ENCODE peak calls at places on chromosomes 16 and 17, in ten cellular contexts. One of them, this sample, is unnamed. For H3K36me3, the result is how much of the 10 kb centered on the place peaks cover.

GRCh38 chr17:18031955-18032354 is 7.0 kb downstream of the ATPAF2 start:
- DNase-seq in K562: no peak
- DNase-seq in transverse colon: no peak
- DNase-seq in Peyer's patch: no peak
- DNase-seq in tibial nerve: no peak
- DNase-seq in stomach: no peak
- DNase-seq in IMR-90: peak
- DNase-seq in breast epithelium: no peak
- DNase-seq in heart left ventricle: no peak
- DNase-seq in ovary: no peak
- DNase-seq in this sample: no peak

GRCh38 chr17:80941743-80942211 is 49.9 kb upstream of the CHMP6 start:
- DNase-seq in transverse colon: no peak
- DNase-seq in breast epithelium: no peak
- DNase-seq in K562: no peak
- DNase-seq in tibial nerve: no peak
- DNase-seq in heart left ventricle: no peak
- DNase-seq in ovary: peak
- DNase-seq in Peyer's patch: no peak
- DNase-seq in IMR-90: peak
- DNase-seq in stomach: no peak
- DNase-seq in this sample: no peak

GRCh38 chr16:75340715-75341500 is 89.5 kb upstream of the BCAR1 start:
- DNase-seq in stomach: no peak
- DNase-seq in K562: no peak
- DNase-seq in transverse colon: no peak
- DNase-seq in breast epithelium: no peak
- DNase-seq in tibial nerve: no peak
- DNase-seq in ovary: no peak
- DNase-seq in Peyer's patch: no peak
- DNase-seq in IMR-90: peak
- DNase-seq in heart left ventricle: no peak
- DNase-seq in this sample: no peak

GRCh38 chr17:12463102-12463501 is 202.6 kb upstream of the MYOCD start:
- DNase-seq in stomach: no peak
- DNase-seq in heart left ventricle: no peak
- DNase-seq in breast epithelium: no peak
- DNase-seq in tibial nerve: no peak
- DNase-seq in Peyer's patch: no peak
- DNase-seq in transverse colon: no peak
- DNase-seq in K562: no peak
- DNase-seq in IMR-90: peak
- DNase-seq in ovary: no peak
- DNase-seq in this sample: no peak

GRCh38 chr17:31841850-31842415 is 17.1 kb downstream of the COPRS start:
- DNase-seq in ovary: no peak
- DNase-seq in transverse colon: no peak
- DNase-seq in heart left ventricle: no peak
- DNase-seq in tibial nerve: no peak
- DNase-seq in K562: no peak
- DNase-seq in Peyer's patch: no peak
- DNase-seq in IMR-90: no peak
- DNase-seq in breast epithelium: no peak
- DNase-seq in stomach: no peak
- DNase-seq in this sample: no peak

GRCh38 chr16:19393226-19394074 is 24.2 kb upstream of the TMC5 start:
- DNase-seq in heart left ventricle: no peak
- DNase-seq in stomach: peak
- DNase-seq in transverse colon: peak
- DNase-seq in K562: no peak
- DNase-seq in IMR-90: peak
- DNase-seq in tibial nerve: no peak
- DNase-seq in breast epithelium: no peak
- DNase-seq in ovary: no peak
- DNase-seq in Peyer's patch: no peak
- DNase-seq in this sample: peak

GRCh38 chr16:4140652-4141051 is 24.4 kb upstream of the ADCY9 start:
- DNase-seq in ovary: no peak
- DNase-seq in breast epithelium: no peak
- DNase-seq in transverse colon: no peak
- DNase-seq in heart left ventricle: no peak
- DNase-seq in tibial nerve: no peak
- DNase-seq in IMR-90: peak
- DNase-seq in Peyer's patch: no peak
- DNase-seq in K562: no peak
- DNase-seq in stomach: no peak
- DNase-seq in this sample: no peak

GRCh38 chr17:39543669-39544068 is 64.1 kb downstream of the NEUROD2 start:
- DNase-seq in IMR-90: no peak
- DNase-seq in tibial nerve: no peak
- DNase-seq in heart left ventricle: no peak
- DNase-seq in Peyer's patch: no peak
- DNase-seq in ovary: no peak
- DNase-seq in K562: no peak
- DNase-seq in breast epithelium: no peak
- DNase-seq in stomach: no peak
- DNase-seq in transverse colon: no peak
- DNase-seq in this sample: no peak

DNA sequence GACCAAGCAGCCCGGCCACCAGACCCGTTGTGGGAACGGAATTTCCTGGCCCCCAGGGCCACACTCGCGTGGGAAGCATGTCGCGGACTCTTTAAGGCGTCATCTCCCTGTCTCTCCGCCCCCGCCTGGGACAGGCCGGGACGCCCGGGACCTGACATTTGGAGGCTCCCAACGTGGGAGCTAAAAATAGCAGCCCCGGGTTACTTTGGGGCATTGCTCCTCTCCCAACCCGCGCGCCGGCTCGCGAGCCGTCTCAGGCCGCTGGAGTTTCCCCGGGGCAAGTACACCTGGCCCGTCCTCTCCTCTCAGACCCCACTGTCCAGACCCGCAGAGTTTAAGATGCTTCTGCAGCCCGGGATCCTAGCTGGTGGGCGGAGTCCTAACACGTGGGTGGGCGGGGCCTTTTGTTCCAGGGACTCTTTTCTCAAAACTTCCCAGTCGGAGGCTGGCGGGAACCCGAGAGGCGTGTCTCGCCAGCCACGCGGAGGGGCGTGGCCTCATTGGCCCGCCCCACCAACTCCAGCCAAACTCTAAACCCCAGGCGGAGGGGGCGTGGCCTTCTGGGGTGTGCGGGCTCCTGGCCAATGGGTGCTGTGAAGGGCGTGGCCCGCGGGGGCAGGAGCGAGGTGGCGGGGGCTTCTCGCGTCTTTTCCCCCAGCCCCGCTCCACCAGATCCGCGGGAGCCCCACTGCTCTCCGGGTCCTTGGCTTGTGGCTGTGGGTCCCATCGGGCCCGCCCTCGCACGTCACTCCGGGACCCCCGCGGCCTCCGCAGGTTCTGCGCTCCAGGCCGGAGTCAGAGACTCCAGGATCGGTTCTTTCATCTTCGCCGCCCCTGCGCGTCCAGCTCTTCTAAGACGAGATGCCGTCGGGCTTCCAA is at the start of gene SLC2A4:
- DNase-seq in K562: peak
- DNase-seq in ovary: peak
- DNase-seq in stomach: peak
- DNase-seq in IMR-90: peak
- DNase-seq in breast epithelium: peak
- DNase-seq in tibial nerve: peak
- DNase-seq in transverse colon: peak
- DNase-seq in Peyer's patch: peak
- DNase-seq in heart left ventricle: peak
- DNase-seq in this sample: peak
- TF ChIP-seq POLR2A in K562: peak
- TF ChIP-seq POLR2A in ovary: no peak
- TF ChIP-seq POLR2A in stomach: no peak
- TF ChIP-seq POLR2A in IMR-90: peak
- TF ChIP-seq POLR2A in breast epithelium: no peak
- TF ChIP-seq POLR2A in tibial nerve: no peak
- TF ChIP-seq POLR2A in transverse colon: peak
- TF ChIP-seq POLR2A in Peyer's patch: no peak
- TF ChIP-seq POLR2A in heart left ventricle: peak
- TF ChIP-seq POLR2A in this sample: no peak

GRCh38 chr17:78398390-78398789 is 19.9 kb downstream of the PGS1 start:
- DNase-seq in tibial nerve: no peak
- DNase-seq in IMR-90: no peak
- DNase-seq in transverse colon: no peak
- DNase-seq in stomach: no peak
- DNase-seq in K562: no peak
- DNase-seq in ovary: no peak
- DNase-seq in Peyer's patch: no peak
- DNase-seq in heart left ventricle: no peak
- DNase-seq in breast epithelium: no peak
- DNase-seq in this sample: no peak
- H3K36me3 ChIP-seq in tibial nerve: half or more
- H3K36me3 ChIP-seq in IMR-90: half or more
- H3K36me3 ChIP-seq in transverse colon: under half
- H3K36me3 ChIP-seq in stomach: half or more
- H3K36me3 ChIP-seq in K562: half or more
- H3K36me3 ChIP-seq in ovary: under half
- H3K36me3 ChIP-seq in Peyer's patch: under half
- H3K36me3 ChIP-seq in heart left ventricle: under half
- H3K36me3 ChIP-seq in breast epithelium: under half
- H3K36me3 ChIP-seq in this sample: under half

GRCh38 chr17:47240806-47241205 is 12.8 kb upstream of the ITGB3 start:
- DNase-seq in Peyer's patch: no peak
- DNase-seq in stomach: no peak
- DNase-seq in heart left ventricle: no peak
- DNase-seq in breast epithelium: no peak
- DNase-seq in IMR-90: no peak
- DNase-seq in transverse colon: no peak
- DNase-seq in K562: no peak
- DNase-seq in tibial nerve: no peak
- DNase-seq in ovary: no peak
- DNase-seq in this sample: no peak

GRCh38 chr17:47246120-47246519 is 7.5 kb upstream of the ITGB3 start:
- DNase-seq in K562: no peak
- DNase-seq in breast epithelium: no peak
- DNase-seq in tibial nerve: no peak
- DNase-seq in IMR-90: peak
- DNase-seq in stomach: no peak
- DNase-seq in Peyer's patch: no peak
- DNase-seq in transverse colon: no peak
- DNase-seq in heart left ventricle: no peak
- DNase-seq in ovary: no peak
- DNase-seq in this sample: no peak

GRCh38 chr17:47242648-47243047 is 11.0 kb upstream of the ITGB3 start:
- DNase-seq in breast epithelium: no peak
- DNase-seq in IMR-90: no peak
- DNase-seq in K562: no peak
- DNase-seq in stomach: no peak
- DNase-seq in transverse colon: no peak
- DNase-seq in heart left ventricle: no peak
- DNase-seq in ovary: no peak
- DNase-seq in Peyer's patch: no peak
- DNase-seq in tibial nerve: no peak
- DNase-seq in this sample: no peak

GRCh38 chr17:47243737-47244598 is 9.7 kb upstream of the ITGB3 start:
- DNase-seq in ovary: no peak
- DNase-seq in heart left ventricle: no peak
- DNase-seq in transverse colon: no peak
- DNase-seq in IMR-90: no peak
- DNase-seq in K562: no peak
- DNase-seq in Peyer's patch: no peak
- DNase-seq in breast epithelium: no peak
- DNase-seq in tibial nerve: no peak
- DNase-seq in stomach: no peak
- DNase-seq in this sample: no peak

DNA sequence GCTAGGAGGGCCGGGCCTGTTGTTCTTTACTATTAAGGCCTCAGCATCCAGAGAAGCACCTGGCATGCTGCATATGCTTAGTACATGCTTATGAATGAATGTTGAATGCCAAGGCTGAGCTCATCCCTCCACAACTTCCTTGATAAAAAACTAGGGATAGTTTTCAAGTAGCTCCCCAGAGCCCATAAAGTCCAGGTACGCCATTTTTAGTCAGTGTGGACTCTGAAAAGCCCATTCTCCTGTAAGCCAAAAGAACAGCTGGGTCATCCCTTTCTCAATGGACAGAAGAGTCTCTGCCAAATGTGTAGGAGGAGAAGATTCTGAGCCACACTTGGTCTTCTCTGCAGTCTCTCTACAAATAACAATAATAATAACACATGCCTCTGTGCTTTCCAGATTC is 8.9 kb upstream of the ITGB3 start:
- DNase-seq in breast epithelium: no peak
- DNase-seq in transverse colon: no peak
- DNase-seq in IMR-90: peak
- DNase-seq in tibial nerve: no peak
- DNase-seq in heart left ventricle: no peak
- DNase-seq in K562: no peak
- DNase-seq in stomach: no peak
- DNase-seq in Peyer's patch: no peak
- DNase-seq in ovary: no peak
- DNase-seq in this sample: no peak
- H3K27ac ChIP-seq in breast epithelium: no peak
- H3K27ac ChIP-seq in transverse colon: no peak
- H3K27ac ChIP-seq in IMR-90: no peak
- H3K27ac ChIP-seq in tibial nerve: no peak
- H3K27ac ChIP-seq in heart left ventricle: no peak
- H3K27ac ChIP-seq in K562: no peak
- H3K27ac ChIP-seq in stomach: no peak
- H3K27ac ChIP-seq in Peyer's patch: no peak
- H3K27ac ChIP-seq in ovary: no peak
- H3K27ac ChIP-seq in this sample: no peak

GRCh38 chr16:28257256-28257655 is 35.1 kb upstream of the SBK1 start:
- DNase-seq in heart left ventricle: no peak
- DNase-seq in transverse colon: no peak
- DNase-seq in K562: no peak
- DNase-seq in IMR-90: no peak
- DNase-seq in tibial nerve: no peak
- DNase-seq in ovary: no peak
- DNase-seq in breast epithelium: no peak
- DNase-seq in Peyer's patch: no peak
- DNase-seq in stomach: no peak
- DNase-seq in this sample: no peak

GRCh38 chr16:28260193-28260592 is 32.1 kb upstream of the SBK1 start:
- DNase-seq in breast epithelium: no peak
- DNase-seq in IMR-90: no peak
- DNase-seq in heart left ventricle: peak
- DNase-seq in K562: no peak
- DNase-seq in ovary: no peak
- DNase-seq in tibial nerve: no peak
- DNase-seq in stomach: no peak
- DNase-seq in transverse colon: no peak
- DNase-seq in Peyer's patch: no peak
- DNase-seq in this sample: no peak

GRCh38 chr16:28259091-28259780 is 33.1 kb upstream of the SBK1 start:
- DNase-seq in stomach: no peak
- DNase-seq in tibial nerve: no peak
- DNase-seq in ovary: no peak
- DNase-seq in breast epithelium: no peak
- DNase-seq in K562: no peak
- DNase-seq in Peyer's patch: no peak
- DNase-seq in IMR-90: no peak
- DNase-seq in heart left ventricle: no peak
- DNase-seq in transverse colon: no peak
- DNase-seq in this sample: no peak

GRCh38 chr16:28259781-28260150 is 32.6 kb upstream of the SBK1 start:
- DNase-seq in IMR-90: no peak
- DNase-seq in heart left ventricle: no peak
- DNase-seq in breast epithelium: no peak
- DNase-seq in ovary: no peak
- DNase-seq in transverse colon: no peak
- DNase-seq in tibial nerve: no peak
- DNase-seq in Peyer's patch: no peak
- DNase-seq in K562: no peak
- DNase-seq in stomach: no peak
- DNase-seq in this sample: no peak

DNA sequence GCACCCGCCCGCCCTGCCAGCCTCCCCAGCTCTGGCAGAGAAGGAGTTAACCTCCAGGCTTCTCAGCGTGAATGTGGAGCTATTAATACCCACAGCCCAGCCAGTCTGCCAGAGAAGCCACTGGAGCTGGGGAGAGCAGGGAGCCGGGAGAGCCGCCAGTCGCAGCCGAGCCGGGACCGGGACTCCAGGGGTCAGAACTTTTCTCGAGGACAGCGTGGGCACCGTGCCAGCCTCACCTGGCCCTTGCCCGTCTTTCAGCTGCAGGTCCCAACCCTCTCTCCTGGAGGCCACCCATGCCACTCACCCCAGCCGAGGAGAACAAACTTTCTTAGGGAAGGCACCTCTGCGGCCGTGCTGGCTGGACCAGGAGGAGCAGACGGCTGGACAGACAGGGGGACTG is 33.8 kb upstream of the SBK1 start:
- DNase-seq in breast epithelium: no peak
- DNase-seq in transverse colon: no peak
- DNase-seq in IMR-90: peak
- DNase-seq in heart left ventricle: peak
- DNase-seq in stomach: peak
- DNase-seq in ovary: no peak
- DNase-seq in K562: no peak
- DNase-seq in tibial nerve: no peak
- DNase-seq in Peyer's patch: no peak
- DNase-seq in this sample: peak
- TF ChIP-seq POLR2A in breast epithelium: no peak
- TF ChIP-seq POLR2A in transverse colon: no peak
- TF ChIP-seq POLR2A in IMR-90: no peak
- TF ChIP-seq POLR2A in heart left ventricle: peak
- TF ChIP-seq POLR2A in stomach: no peak
- TF ChIP-seq POLR2A in ovary: no peak
- TF ChIP-seq POLR2A in K562: no peak
- TF ChIP-seq POLR2A in tibial nerve: no peak
- TF ChIP-seq POLR2A in Peyer's patch: no peak
- TF ChIP-seq POLR2A in this sample: no peak